ENCODE peak calls at places on chromosome 21, in four cellular contexts. R is GM12878, M is HCT116, T is HepG2. E is an unnamed sample.

GRCh38 chr21:46063734-46064680 is 33.9 kb upstream of the COL6A2 start:
- DNase-seq in R (no peak), M (no peak), T (no peak), E (no peak)

GRCh38 chr21:14383596-14384210 is 757 bp upstream of the HSPA13 start:
- DNase-seq in R (peak), M (no peak), T (no peak), E (no peak)

GRCh38 chr21:14675774-14676530 is 129.8 kb upstream of the SAMSN1 start:
- DNase-seq in R (peak), M (no peak), T (no peak), E (no peak)

GRCh38 chr21:34967509-34968289 is 81.4 kb downstream of the RUNX1 start:
- DNase-seq in R (no peak), M (no peak), T (peak), E (peak)

GRCh38 chr21:38266732-38267131 is 9.9 kb downstream of the KCNJ15 start:
- DNase-seq in R (no peak), M (no peak), T (no peak), E (no peak)

GRCh38 chr21:43361493-43362296 is 65.2 kb downstream of the SIK1 start:
- DNase-seq in R (peak), M (no peak), T (no peak), E (no peak)

GRCh38 chr21:37195649-37196048 is 71.5 kb downstream of the VPS26C start:
- DNase-seq in R (no peak), M (no peak), T (no peak), E (no peak)

GRCh38 chr21:15415541-15416261 is 314.1 kb upstream of the USP25 start:
- DNase-seq in R (no peak), M (no peak), T (peak), E (no peak)

GRCh38 chr21:34889287-34889536 is 159.9 kb downstream of the RUNX1 start:
- DNase-seq in R (no peak), M (no peak), T (peak), E (no peak)

GRCh38 chr21:16196521-16197208 is 466.9 kb downstream of the USP25 start:
- DNase-seq in R (no peak), M (no peak), T (no peak), E (no peak)

GRCh38 chr21:38171723-38172344 is 85.0 kb upstream of the KCNJ15 start:
- DNase-seq in R (no peak), M (no peak), T (no peak), E (no peak)

GRCh38 chr21:38136201-38136600 is 120.6 kb upstream of the KCNJ15 start:
- DNase-seq in R (no peak), M (no peak), T (no peak), E (no peak)

GRCh38 chr21:38942617-38943245 is 137.0 kb downstream of the ETS2 start:
- DNase-seq in R (no peak), M (no peak), T (no peak), E (no peak)

GRCh38 chr21:25506268-25506667 is 101.0 kb downstream of the MRPL39 start:
- DNase-seq in R (no peak), M (no peak), T (no peak), E (no peak)

GRCh38 chr21:18812308-18812707 is 408.7 kb upstream of the TMPRSS15 start:
- DNase-seq in R (no peak), M (no peak), T (no peak), E (no peak)

DNA sequence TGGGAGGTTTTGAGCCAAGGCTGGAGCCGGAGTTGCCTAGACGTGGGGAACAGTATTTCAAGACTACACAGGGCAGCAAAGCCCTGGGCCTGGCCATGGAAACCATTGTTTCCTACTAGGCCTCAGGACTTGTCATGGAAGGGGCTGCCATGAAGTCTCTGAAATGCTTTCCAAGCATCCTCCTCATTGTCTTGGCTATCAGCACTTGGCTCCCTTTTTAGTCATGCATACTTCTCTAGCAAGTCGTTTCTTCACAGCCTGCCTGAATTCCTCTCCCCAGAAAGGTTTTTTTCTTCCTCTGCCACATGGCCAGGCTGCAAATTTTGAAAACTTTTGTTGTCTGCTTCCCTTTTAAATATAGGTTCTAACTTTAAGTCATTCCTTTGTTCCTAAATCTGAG is 406.6 kb upstream of the TMPRSS15 start:
- DNase-seq in R (no peak), M (no peak), T (no peak), E (no peak)
- TF ChIP-seq ZBTB33 in R (no peak), M (no peak), T (no peak), E (no peak)

DNA sequence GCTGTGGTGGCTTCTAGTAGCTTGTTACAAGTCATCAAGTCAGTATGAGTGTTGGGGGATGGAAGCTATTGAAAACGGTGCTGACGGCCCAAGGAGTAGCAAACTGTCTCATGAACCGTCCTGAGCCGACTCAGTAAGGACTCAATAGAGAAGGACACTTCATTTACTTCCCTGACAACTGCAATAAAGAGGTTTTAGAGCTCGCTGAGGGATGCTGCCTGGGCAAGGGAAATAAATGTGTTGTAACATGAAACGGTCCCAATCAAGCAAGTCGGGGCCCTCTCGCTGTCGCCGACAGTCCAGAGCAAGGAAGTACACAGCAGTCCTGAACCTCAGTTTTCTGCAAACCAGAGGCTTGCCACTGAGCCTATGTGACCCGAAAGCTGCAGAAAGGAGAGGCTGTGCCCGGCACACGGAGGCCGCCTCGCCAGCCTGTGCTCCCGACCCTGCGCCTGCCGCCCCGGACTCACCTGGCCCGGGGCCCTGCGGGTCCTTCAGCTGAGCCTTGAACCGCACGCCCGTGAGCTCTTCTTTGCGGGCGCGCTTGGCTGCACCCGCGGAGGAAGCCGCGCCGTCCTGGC is 423 bp downstream of the URB1 start:
- DNase-seq in R (no peak), M (no peak), T (no peak), E (no peak)
- TF ChIP-seq ZBTB33 in R (no peak), M (no peak), T (no peak), E (no peak)

GRCh38 chr21:44780140-44780508 is 21.5 kb downstream of the UBE2G2 start:
- DNase-seq in R (no peak), M (no peak), T (no peak), E (no peak)
- TF ChIP-seq ZBTB33 in R (no peak), M (no peak), T (no peak), E (no peak)

GRCh38 chr21:41219498-41220207 is 51.7 kb downstream of the BACE2 start:
- DNase-seq in R (no peak), M (no peak), T (no peak), E (no peak)

GRCh38 chr21:41216486-41216885 is 48.5 kb downstream of the BACE2 start:
- DNase-seq in R (no peak), M (no peak), T (no peak), E (no peak)

GRCh38 chr21:41220208-41220733 is 52.3 kb downstream of the BACE2 start:
- DNase-seq in R (no peak), M (no peak), T (no peak), E (no peak)

GRCh38 chr21:41215856-41216408 is 48.0 kb downstream of the BACE2 start:
- DNase-seq in R (no peak), M (no peak), T (no peak), E (no peak)

GRCh38 chr21:41217656-41218380 is 49.9 kb downstream of the BACE2 start:
- DNase-seq in R (no peak), M (no peak), T (no peak), E (peak)
- TF ChIP-seq ZBTB33 in R (no peak), M (no peak), T (no peak), E (no peak)

E was measured in K562.